ENCODE peak calls at places on chromosomes 13 and 19, in nine cellular contexts. X is stomach, S is breast epithelium, B is transverse colon, T is Panc1, A is GM12892, L is SK-N-SH, J is endothelial cell of umbilical vein, O is K562. I is an unnamed sample.

GRCh38 chr19:14530005-14530348 is 583 bp downstream of the TECR start:
- DNase-seq in X (no peak), S (peak; percentile 44), B (peak; percentile 72), T (no peak), A (no peak), L (no peak), J (no peak), O (no peak), I (no peak)

GRCh38 chr13:74931698-74932433 is 550.1 kb downstream of the TBC1D4 start:
- DNase-seq in X (no peak), S (no peak), B (no peak), T (no peak), A (no peak), L (peak; percentile 35), J (no peak), O (no peak), I (no peak)

GRCh38 chr13:104993708-104994107 is 1541.8 kb downstream of the EFNB2 start:
- DNase-seq in X (no peak), S (no peak), B (no peak), T (no peak), A (no peak), L (no peak), J (no peak), O (no peak), I (no peak)

GRCh38 chr19:56538761-56539263 is at the start of gene ZFP28:
- DNase-seq in X (no peak), S (no peak), B (peak; percentile 81), T (no peak), A (peak; percentile 8), L (peak; percentile 95), J (no peak), O (peak; percentile 5), I (peak; percentile 32)

GRCh38 chr19:4524808-4525562 is 6.7 kb upstream of the PLIN4 start:
- DNase-seq in X (peak; percentile 63), S (no peak), B (peak; percentile 66), T (peak; percentile 33), A (peak; percentile 71), L (peak; percentile 79), J (peak; percentile 31), O (peak; percentile 73), I (peak; percentile 75)

GRCh38 chr13:42333613-42334328 is 61.8 kb downstream of the AKAP11 start:
- DNase-seq in X (no peak), S (no peak), B (no peak), T (peak; percentile 20), A (no peak), L (no peak), J (peak; percentile 21), O (no peak), I (no peak)

GRCh38 chr13:107767119-107767518 is 448.2 kb downstream of the LIG4 start:
- DNase-seq in X (no peak), S (no peak), B (no peak), T (no peak), A (no peak), L (peak; percentile 76), J (peak; percentile 39), O (no peak), I (no peak)

GRCh38 chr13:96091164-96091931 is 1.4 kb downstream of the HS6ST3 start:
- DNase-seq in X (peak; percentile 33), S (no peak), B (no peak), T (no peak), A (no peak), L (peak; percentile 46), J (peak; percentile 12), O (no peak), I (no peak)

GRCh38 chr13:29509999-29510586 is 85.4 kb downstream of the SLC7A1 start:
- DNase-seq in X (no peak), S (no peak), B (no peak), T (no peak), A (no peak), L (no peak), J (no peak), O (no peak), I (no peak)

GRCh38 chr13:42946927-42947326 is 45.1 kb downstream of the EPSTI1 start:
- DNase-seq in X (no peak), S (no peak), B (no peak), T (no peak), A (no peak), L (no peak), J (no peak), O (no peak), I (no peak)

GRCh38 chr13:40186636-40187323 is 479.7 kb downstream of the FOXO1 start:
- DNase-seq in X (no peak), S (no peak), B (no peak), T (no peak), A (no peak), L (no peak), J (no peak), O (no peak), I (no peak)

GRCh38 chr13:114087430-114087829 is 45.0 kb downstream of the RASA3 start:
- DNase-seq in X (peak; percentile 20), S (no peak), B (no peak), T (no peak), A (no peak), L (no peak), J (no peak), O (no peak), I (no peak)

GRCh38 chr13:103315701-103316100 is 249.5 kb upstream of the SLC10A2 start:
- DNase-seq in X (no peak), S (no peak), B (no peak), T (no peak), A (no peak), L (no peak), J (no peak), O (no peak), I (no peak)

DNA sequence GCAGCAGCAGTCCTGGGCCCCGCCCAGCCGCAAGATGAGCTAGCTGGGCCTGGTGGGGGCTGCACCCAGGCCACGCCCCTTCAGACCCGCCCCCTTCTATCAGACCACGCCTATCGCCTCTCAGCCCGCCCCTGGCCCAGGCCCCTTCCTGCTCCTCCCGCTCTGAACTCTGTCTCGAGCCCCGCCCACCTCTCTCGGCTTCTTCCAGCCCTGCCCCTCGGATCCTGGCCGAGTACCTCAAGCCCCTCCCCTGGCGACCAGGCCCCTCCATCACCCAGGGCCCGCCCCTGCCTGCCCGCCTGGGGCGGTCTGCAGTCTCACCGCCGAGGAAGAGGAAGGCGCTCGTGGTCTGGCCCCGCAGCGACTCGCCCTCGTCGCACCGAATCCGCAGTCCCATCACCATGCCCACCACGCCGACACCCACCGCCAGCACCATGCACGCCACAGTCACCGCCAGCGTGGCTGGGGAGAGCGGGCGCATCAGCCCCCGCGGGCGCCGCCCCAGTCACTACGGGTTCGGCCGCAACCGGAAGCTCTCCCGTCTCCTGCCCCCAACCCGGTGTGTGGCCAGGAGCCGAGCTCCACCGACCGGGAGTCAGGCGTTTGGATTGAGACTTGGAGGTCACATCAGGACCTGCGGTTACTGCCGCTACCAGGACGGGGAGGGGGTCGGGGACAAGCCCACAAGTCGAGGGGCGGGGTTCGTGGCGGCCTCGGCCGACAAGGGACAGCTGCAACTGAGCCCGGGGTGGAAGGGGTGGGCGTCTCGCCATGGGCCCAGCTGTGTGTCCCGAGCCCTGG is 1.0 kb downstream of the CLDND2 start:
- DNase-seq in X (peak; percentile 99), S (peak; percentile 97), B (peak; percentile 100), T (peak; percentile 63), A (peak; percentile 97), L (peak; percentile 98), J (peak; percentile 99), O (peak; percentile 97), I (peak; percentile 97)
- TF ChIP-seq POLR2AphosphoS5 in X (peak; percentile 89), S (peak; percentile 30), B (no peak), T (peak; percentile 58), A (no peak), L (peak; percentile 75), J (peak; percentile 21), O (no peak), I (peak; percentile 20)

GRCh38 chr19:37251308-37252229 is 33.6 kb downstream of the ZNF383 start:
- DNase-seq in X (peak; percentile 43), S (peak; percentile 84), B (peak; percentile 48), T (no peak), A (peak; percentile 17), L (peak; percentile 92), J (peak; percentile 91), O (peak; percentile 17), I (peak; percentile 53)
- TF ChIP-seq POLR2AphosphoS5 in X (peak; percentile 58), S (no peak), B (peak; percentile 54), T (no peak), A (no peak), L (peak; percentile 89), J (peak; percentile 13), O (no peak), I (peak; percentile 53)

DNA sequence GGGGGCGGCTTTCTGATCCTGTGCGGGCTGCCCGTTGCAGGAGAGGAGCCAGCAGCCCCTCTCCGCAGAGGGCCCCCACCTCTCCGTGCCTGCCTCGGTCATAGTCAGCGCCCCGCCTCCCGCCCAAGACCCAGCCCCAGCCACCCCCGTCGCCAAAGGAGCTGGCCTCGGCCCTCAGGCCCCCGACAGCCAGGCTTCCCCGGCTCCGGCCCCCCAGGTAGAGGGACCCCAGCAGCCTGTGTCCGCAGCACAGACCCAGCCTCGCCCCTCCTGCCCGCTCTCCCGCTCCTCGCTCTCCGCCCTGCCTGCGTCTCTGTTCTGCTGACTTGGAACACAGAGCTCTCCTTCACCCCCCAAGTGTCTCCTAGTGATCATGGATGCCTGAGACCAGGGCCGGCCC is 31.3 kb upstream of the EHD2 start:
- DNase-seq in X (no peak), S (no peak), B (no peak), T (no peak), A (no peak), L (peak; percentile 24), J (no peak), O (no peak), I (no peak)
- TF ChIP-seq POLR2AphosphoS5 in X (no peak), S (no peak), B (no peak), T (no peak), A (no peak), L (no peak), J (no peak), O (no peak), I (no peak)

GRCh38 chr13:49300716-49301589 is 53.2 kb downstream of the CDADC1 start:
- DNase-seq in X (peak; percentile 41), S (no peak), B (peak; percentile 64), T (peak; percentile 36), A (peak; percentile 65), L (peak; percentile 76), J (peak; percentile 70), O (peak; percentile 70), I (peak; percentile 60)

GRCh38 chr13:49304356-49304755 is 56.6 kb downstream of the CDADC1 start:
- DNase-seq in X (no peak), S (no peak), B (no peak), T (no peak), A (no peak), L (no peak), J (no peak), O (no peak), I (no peak)

GRCh38 chr13:49302222-49302621 is 54.5 kb downstream of the CDADC1 start:
- DNase-seq in X (no peak), S (no peak), B (no peak), T (no peak), A (no peak), L (no peak), J (no peak), O (no peak), I (no peak)

GRCh38 chr13:49303533-49304252 is 56.0 kb downstream of the CDADC1 start:
- DNase-seq in X (peak; percentile 71), S (peak; percentile 74), B (no peak), T (no peak), A (no peak), L (no peak), J (peak; percentile 17), O (no peak), I (no peak)

DNA sequence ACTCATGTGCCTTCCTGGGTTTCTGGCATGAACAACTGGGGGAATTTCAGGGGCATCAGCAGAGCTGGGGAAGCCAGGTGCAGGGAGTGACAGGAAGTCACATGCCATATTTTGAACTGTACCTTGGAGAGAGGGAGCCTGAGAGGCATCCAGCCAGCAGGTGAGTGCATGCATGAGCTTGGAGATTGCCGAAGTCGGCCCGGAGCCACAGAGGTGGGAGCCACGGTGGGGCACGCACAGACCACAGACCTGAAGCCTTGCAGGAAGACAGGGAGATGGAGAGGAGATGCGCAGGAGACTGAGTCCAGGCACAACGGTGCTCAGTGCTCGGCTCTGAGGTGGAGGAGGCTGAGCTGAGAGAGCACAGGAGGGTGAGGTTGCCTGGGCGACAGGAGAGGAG is 55.1 kb downstream of the CDADC1 start:
- DNase-seq in X (peak; percentile 55), S (no peak), B (no peak), T (no peak), A (no peak), L (no peak), J (no peak), O (no peak), I (no peak)
- TF ChIP-seq POLR2AphosphoS5 in X (no peak), S (no peak), B (no peak), T (no peak), A (no peak), L (no peak), J (no peak), O (no peak), I (no peak)

I was measured in GM12891.